ENCODE peak calls at places on chromosomes 16 and 17, in six cellular contexts. T is transverse colon, I is neural progenitor cell, D is heart left ventricle, Z is LNCaP clone FGC, E is spleen. F is an unnamed sample.

GRCh38 chr16:84593825-84594724 is 23.8 kb downstream of the COTL1 start:
- DNase-seq in T (peak), Z (no peak), E (peak), I (no peak), D (peak), F (peak)

GRCh38 chr17:55458287-55458900 is 36.8 kb upstream of the MMD start:
- DNase-seq in D (peak), E (no peak), Z (no peak), T (no peak), I (no peak), F (no peak)

GRCh38 chr16:27332105-27332504 is 18.3 kb downstream of the IL4R start:
- DNase-seq in I (no peak), E (peak), T (no peak), Z (no peak), D (peak), F (peak)

GRCh38 chr17:80187090-80187489 is 17.3 kb downstream of the CARD14 start:
- DNase-seq in T (no peak), D (no peak), Z (no peak), I (no peak), E (no peak), F (peak)

GRCh38 chr17:55295411-55296170 is 30.8 kb downstream of the HLF start:
- DNase-seq in Z (no peak), I (peak), E (no peak), D (no peak), T (peak), F (peak)

GRCh38 chr16:78005881-78006280 is 16.5 kb upstream of the CLEC3A start:
- DNase-seq in E (no peak), D (no peak), I (peak), Z (no peak), T (no peak), F (no peak)

GRCh38 chr17:40538936-40539705 is 26.2 kb downstream of the CCR7 start:
- DNase-seq in I (no peak), E (peak), D (peak), T (no peak), Z (no peak), F (no peak)

GRCh38 chr16:8848231-8848938 is 20.4 kb downstream of the CARHSP1 start:
- DNase-seq in E (peak), T (no peak), I (no peak), Z (no peak), D (peak), F (no peak)

GRCh38 chr17:55642741-55643140 is 79.9 kb downstream of the TMEM100 start:
- DNase-seq in I (no peak), E (no peak), T (no peak), Z (no peak), D (no peak), F (no peak)

GRCh38 chr17:43219746-43220380 is 8.2 kb downstream of the TMEM106A start:
- DNase-seq in Z (no peak), D (no peak), T (no peak), E (peak), I (no peak), F (no peak)

GRCh38 chr16:52434224-52434623 is 112.7 kb downstream of the TOX3 start:
- DNase-seq in D (no peak), I (no peak), Z (no peak), T (no peak), E (no peak), F (no peak)

GRCh38 chr17:42844271-42844670 is at the start of gene AOC2:
- DNase-seq in I (no peak), E (no peak), T (no peak), Z (no peak), D (no peak), F (peak)

GRCh38 chr17:57968456-57968855 is 13.2 kb upstream of the CUEDC1 start:
- DNase-seq in E (no peak), T (no peak), D (no peak), I (no peak), Z (no peak), F (no peak)

GRCh38 chr16:58020628-58021521 is 4.7 kb upstream of the MMP15 start:
- DNase-seq in I (peak), E (peak), T (peak), Z (no peak), D (peak), F (peak)

GRCh38 chr17:43599835-43600234 is 53.7 kb upstream of the ETV4 start:
- DNase-seq in D (no peak), Z (no peak), E (no peak), T (no peak), I (no peak), F (peak)

GRCh38 chr17:43914451-43914850 is 7.1 kb upstream of the MPP2 start:
- DNase-seq in T (no peak), I (no peak), E (no peak), D (no peak), Z (no peak), F (no peak)

GRCh38 chr17:73304971-73305786 is 6.6 kb downstream of the CDC42EP4 start:
- DNase-seq in D (peak), T (peak), I (peak), E (peak), Z (no peak), F (peak)

GRCh38 chr17:67574658-67575293 is 143.0 kb upstream of the NOL11 start:
- DNase-seq in T (no peak), Z (no peak), D (no peak), I (no peak), E (no peak), F (no peak)

GRCh38 chr16:11354733-11355574 is 9.7 kb downstream of the RMI2 start:
- DNase-seq in D (no peak), T (peak), Z (no peak), I (no peak), E (peak), F (no peak)
- H3K4me3 ChIP-seq in D (no peak), T (no peak), Z (no peak), I (no peak), E (no peak), F (no peak)

GRCh38 chr17:82245144-82246039 is 16.6 kb downstream of the SLC16A3 start:
- DNase-seq in I (no peak), T (no peak), D (no peak), E (peak), Z (no peak), F (no peak)

GRCh38 chr17:82242977-82243647 is 14.3 kb downstream of the SLC16A3 start:
- DNase-seq in D (peak), E (peak), T (peak), Z (no peak), I (no peak), F (peak)

GRCh38 chr17:82246040-82246364 is 17.2 kb downstream of the SLC16A3 start:
- DNase-seq in E (no peak), T (no peak), D (no peak), Z (no peak), I (no peak), F (no peak)

GRCh38 chr17:82243648-82244412 is 15.0 kb downstream of the SLC16A3 start:
- DNase-seq in E (no peak), T (no peak), Z (no peak), I (no peak), D (no peak), F (no peak)

GRCh38 chr17:82244413-82245140 is 15.7 kb downstream of the SLC16A3 start:
- DNase-seq in Z (no peak), D (no peak), E (peak), I (no peak), T (peak), F (peak)
- TF ChIP-seq CTCF in Z (peak), D (no peak), E (no peak), I (peak), T (peak), F (peak)

DNA sequence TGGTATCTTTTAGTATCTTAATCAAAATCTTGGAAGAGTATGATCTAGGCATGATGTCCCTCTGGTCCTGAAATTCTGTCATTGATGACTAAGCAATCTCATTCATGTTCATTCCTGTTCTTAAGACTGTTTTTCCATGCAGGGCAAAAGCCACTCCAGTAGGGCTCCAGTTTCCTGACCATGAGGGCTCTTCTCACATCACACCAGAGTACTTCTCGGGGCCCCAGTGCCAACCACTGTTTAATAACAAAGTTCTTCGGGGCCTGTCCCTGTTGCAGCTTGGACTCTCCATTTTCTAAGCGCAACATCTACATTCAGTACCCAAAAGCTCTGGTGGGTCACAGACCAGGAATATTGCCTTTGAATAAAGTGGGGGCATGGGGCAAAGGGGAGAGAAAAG is 52.0 kb downstream of the IRX6 start:
- DNase-seq in E (no peak), I (no peak), D (no peak), Z (no peak), T (no peak), F (no peak)
- H3K4me3 ChIP-seq in E (no peak), I (no peak), D (no peak), Z (no peak), T (no peak), F (no peak)

DNA sequence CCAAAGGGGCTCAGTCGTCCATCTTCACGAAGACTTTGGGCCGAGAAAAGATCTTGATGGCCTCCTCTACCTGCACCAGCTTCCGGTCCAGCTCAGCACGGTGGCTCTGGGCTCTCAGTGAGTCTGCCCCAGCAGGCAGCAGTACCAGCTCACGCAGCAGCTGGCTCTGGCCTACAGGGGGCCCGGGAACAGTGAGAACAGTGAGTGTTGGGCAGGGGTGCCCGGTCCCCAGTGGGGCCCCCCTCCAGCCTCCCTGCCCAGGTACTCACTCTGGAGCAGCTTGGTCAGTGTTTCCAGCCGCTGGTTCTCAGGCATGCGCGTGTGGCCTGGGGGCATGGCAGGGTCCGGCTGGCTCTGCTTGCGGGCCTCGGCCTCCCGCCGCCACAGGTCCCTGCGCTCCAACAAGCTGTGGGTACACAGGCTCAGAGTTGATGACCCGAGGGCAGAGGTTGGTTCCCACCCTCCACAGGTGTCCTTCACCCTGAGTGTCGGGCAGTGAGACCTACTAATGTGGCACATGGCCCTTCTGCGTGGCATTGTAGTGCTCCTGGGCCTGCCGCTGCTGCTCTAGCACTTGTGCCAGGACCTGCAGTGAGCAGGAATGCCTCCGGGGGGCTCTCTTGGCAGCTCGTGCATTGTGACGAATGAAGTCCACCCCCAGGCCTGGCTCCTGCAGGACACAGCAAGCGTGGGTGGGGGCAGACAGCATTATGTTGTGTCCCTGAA is 2.6 kb downstream of the PARD6A start:
- DNase-seq in Z (no peak), I (peak), E (no peak), T (no peak), D (peak), F (no peak)
- TF ChIP-seq CTCF in Z (peak), I (peak), E (no peak), T (no peak), D (no peak), F (peak)

DNA sequence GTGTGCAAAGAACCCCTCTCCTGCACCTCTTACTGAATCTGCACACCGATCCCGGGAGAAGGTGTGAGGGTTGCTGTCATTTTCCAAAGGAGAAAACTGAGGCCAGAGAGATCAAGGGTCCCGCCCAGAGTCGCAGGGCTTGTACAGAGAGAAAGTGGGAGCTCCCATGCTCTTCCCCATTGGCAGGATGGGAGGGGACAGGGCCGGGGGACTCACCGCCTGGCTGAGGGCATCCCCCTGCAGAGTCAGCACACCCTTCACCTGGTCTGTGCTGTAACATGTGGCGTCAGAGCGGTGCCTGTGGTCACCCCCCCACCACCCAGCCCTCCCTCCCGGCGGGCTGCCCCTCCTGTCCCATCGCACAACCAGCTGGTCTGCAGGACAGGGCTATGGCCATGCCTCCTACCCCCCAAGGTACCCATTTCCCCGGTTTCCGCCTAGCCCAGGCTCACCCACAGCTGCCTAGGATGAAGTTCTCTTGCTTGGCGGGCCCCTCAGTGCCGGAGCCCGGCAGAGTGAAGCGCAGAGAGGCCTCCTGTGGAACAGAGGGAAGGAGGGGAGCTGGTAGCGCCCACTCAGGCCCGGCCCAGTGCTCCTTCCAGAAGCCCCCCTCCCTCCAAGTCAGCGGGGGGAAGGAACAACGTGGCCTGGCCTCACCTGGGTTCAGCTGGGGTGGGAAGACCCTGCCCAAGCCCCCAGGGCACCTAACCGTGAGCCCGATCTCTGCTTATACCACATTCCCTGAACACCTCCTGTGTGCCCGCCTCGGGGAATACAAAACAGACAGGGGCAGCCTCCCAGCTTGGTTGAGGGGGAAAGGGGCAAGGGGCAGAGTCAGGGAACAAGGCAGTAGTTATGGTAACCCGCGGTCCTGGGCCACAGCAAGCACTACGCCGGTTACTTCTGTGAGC is 1.1 kb downstream of the ROGDI start:
- DNase-seq in E (peak), I (peak), T (peak), Z (no peak), D (no peak), F (no peak)
- H3K4me3 ChIP-seq in E (peak), I (peak), T (peak), Z (peak), D (peak), F (peak)

F was measured in fibroblast of pulmonary artery.